ENCODE peak calls at places on chromosomes 2 and 18, in ten cellular contexts. One of them, this sample, is unnamed.
A peak's percentile ranks its signal among the peaks of the same experiment; 100 is the strongest.

GRCh38 chr2:10454505-10454904 is 6.4 kb upstream of the ODC1 start:
- DNase-seq in HS-5: no peak
- DNase-seq in transverse colon: no peak
- DNase-seq in type B pancreatic cell: no peak
- DNase-seq in SK-N-DZ: no peak
- DNase-seq in tibial artery: peak; percentile 87
- DNase-seq in lung: no peak
- DNase-seq in A549: no peak
- DNase-seq in DND-41: no peak
- DNase-seq in lower lobe of right lung: no peak
- DNase-seq in this sample: no peak

GRCh38 chr2:55403177-55403998 is 16.3 kb downstream of the CCDC88A start:
- DNase-seq in SK-N-DZ: no peak
- DNase-seq in A549: no peak
- DNase-seq in type B pancreatic cell: no peak
- DNase-seq in lower lobe of right lung: no peak
- DNase-seq in transverse colon: no peak
- DNase-seq in DND-41: no peak
- DNase-seq in HS-5: no peak
- DNase-seq in tibial artery: no peak
- DNase-seq in lung: no peak
- DNase-seq in this sample: no peak

GRCh38 chr2:236164983-236165301 is 3.2 kb downstream of the GBX2 start:
- DNase-seq in lung: no peak
- DNase-seq in DND-41: no peak
- DNase-seq in tibial artery: no peak
- DNase-seq in transverse colon: no peak
- DNase-seq in type B pancreatic cell: no peak
- DNase-seq in SK-N-DZ: no peak
- DNase-seq in A549: no peak
- DNase-seq in HS-5: no peak
- DNase-seq in lower lobe of right lung: no peak
- DNase-seq in this sample: no peak

GRCh38 chr18:62788891-62789290 is 73.5 kb downstream of the PHLPP1 start:
- DNase-seq in tibial artery: no peak
- DNase-seq in SK-N-DZ: no peak
- DNase-seq in lung: no peak
- DNase-seq in lower lobe of right lung: no peak
- DNase-seq in A549: no peak
- DNase-seq in transverse colon: peak; percentile 24
- DNase-seq in DND-41: peak; percentile 72
- DNase-seq in type B pancreatic cell: no peak
- DNase-seq in HS-5: no peak
- DNase-seq in this sample: no peak

GRCh38 chr2:6648656-6649247 is 217.0 kb downstream of the CMPK2 start:
- DNase-seq in lower lobe of right lung: no peak
- DNase-seq in SK-N-DZ: no peak
- DNase-seq in transverse colon: no peak
- DNase-seq in lung: no peak
- DNase-seq in DND-41: no peak
- DNase-seq in HS-5: no peak
- DNase-seq in A549: no peak
- DNase-seq in type B pancreatic cell: no peak
- DNase-seq in tibial artery: no peak
- DNase-seq in this sample: no peak

GRCh38 chr18:37318360-37319037 is 247.1 kb downstream of the CELF4 start:
- DNase-seq in lung: no peak
- DNase-seq in transverse colon: no peak
- DNase-seq in lower lobe of right lung: no peak
- DNase-seq in tibial artery: no peak
- DNase-seq in DND-41: no peak
- DNase-seq in type B pancreatic cell: no peak
- DNase-seq in HS-5: no peak
- DNase-seq in SK-N-DZ: no peak
- DNase-seq in A549: no peak
- DNase-seq in this sample: no peak

GRCh38 chr18:66603941-66604627 is at the start of gene CDH19:
- DNase-seq in transverse colon: no peak
- DNase-seq in lung: no peak
- DNase-seq in tibial artery: no peak
- DNase-seq in HS-5: no peak
- DNase-seq in A549: peak; percentile 13
- DNase-seq in DND-41: no peak
- DNase-seq in lower lobe of right lung: no peak
- DNase-seq in type B pancreatic cell: no peak
- DNase-seq in SK-N-DZ: no peak
- DNase-seq in this sample: no peak

GRCh38 chr2:112343827-112344585 is 68.6 kb downstream of the ZC3H6 start:
- DNase-seq in tibial artery: no peak
- DNase-seq in lower lobe of right lung: no peak
- DNase-seq in DND-41: no peak
- DNase-seq in A549: no peak
- DNase-seq in HS-5: no peak
- DNase-seq in lung: no peak
- DNase-seq in SK-N-DZ: no peak
- DNase-seq in type B pancreatic cell: no peak
- DNase-seq in transverse colon: no peak
- DNase-seq in this sample: no peak